ENCODE peak calls at places on chromosomes 5 and 9, in four cellular contexts. X, N, Q and C are unnamed samples.

GRCh38 chr5:132070460-132071337 is 2.9 kb upstream of the CSF2 start:
- DNase-seq in X (no peak), Q (no peak), N (no peak), C (no peak)

GRCh38 chr5:137316346-137316736 is 182.8 kb downstream of the SPOCK1 start:
- DNase-seq in X (no peak), N (no peak), Q (no peak), C (no peak)

GRCh38 chr5:20559845-20560244 is 571.8 kb upstream of the CDH18 start:
- DNase-seq in Q (no peak), X (no peak), N (no peak), C (no peak)

GRCh38 chr9:104961238-104961637 is 33.3 kb upstream of the ABCA1 start:
- DNase-seq in Q (peak), N (peak), X (peak), C (no peak)

GRCh38 chr5:18497089-18497488 is 862.8 kb downstream of the TAF11L14 start:
- DNase-seq in Q (no peak), N (no peak), X (no peak), C (no peak)

GRCh38 chr5:5192681-5193080 is 52.6 kb downstream of the ADAMTS16 start:
- DNase-seq in Q (no peak), X (no peak), N (no peak), C (no peak)

GRCh38 chr9:91953723-91954122 is 3.7 kb upstream of the ROR2 start:
- DNase-seq in X (no peak), Q (no peak), N (no peak), C (no peak)

GRCh38 chr5:132207783-132208182 is 19.9 kb downstream of the P4HA2 start:
- DNase-seq in Q (no peak), X (no peak), N (no peak), C (peak)

GRCh38 chr5:170630711-170631141 is 126.9 kb downstream of the KCNIP1 start:
- DNase-seq in N (no peak), X (no peak), Q (no peak), C (no peak)

GRCh38 chr5:41695920-41696582 is 174.2 kb downstream of the OXCT1 start:
- DNase-seq in N (no peak), X (no peak), Q (no peak), C (no peak)

GRCh38 chr9:36855443-36856315 is 178.4 kb downstream of the PAX5 start:
- DNase-seq in N (peak), Q (no peak), X (no peak), C (no peak)

GRCh38 chr5:963673-964531 is 44.7 kb upstream of the NKD2 start:
- DNase-seq in X (no peak), N (peak), Q (no peak), C (peak)

GRCh38 chr5:88722546-88722945 is 160.4 kb downstream of the MEF2C start:
- DNase-seq in N (no peak), X (no peak), Q (no peak), C (no peak)

GRCh38 chr5:175379867-175380266 is 64.1 kb downstream of the DRD1 start:
- DNase-seq in N (no peak), Q (no peak), X (no peak), C (no peak)

GRCh38 chr5:133147411-133147810 is 95.6 kb downstream of the HSPA4 start:
- DNase-seq in N (no peak), X (no peak), Q (no peak), C (no peak)

GRCh38 chr9:117552811-117553210 is 138.0 kb upstream of the ASTN2 start:
- DNase-seq in Q (no peak), X (no peak), N (no peak), C (no peak)

GRCh38 chr9:136686794-136687711 is at the start of gene AGPAT2:
- DNase-seq in X (peak), N (peak), Q (peak), C (no peak)

GRCh38 chr9:85008215-85008614 is 338.7 kb downstream of the NTRK2 start:
- DNase-seq in X (no peak), N (no peak), Q (no peak), C (no peak)

GRCh38 chr5:66713998-66714397 is 117.8 kb downstream of the MAST4 start:
- DNase-seq in N (no peak), Q (no peak), X (no peak), C (no peak)

GRCh38 chr5:81852277-81853004 is 101.5 kb upstream of the SSBP2 start:
- DNase-seq in Q (no peak), X (peak), N (no peak), C (peak)

GRCh38 chr5:96790851-96791513 is 16.8 kb downstream of the ERAP1 start:
- DNase-seq in Q (no peak), N (no peak), X (no peak), C (no peak)

GRCh38 chr5:111887706-111888105 is 130.7 kb upstream of the NREP start:
- DNase-seq in X (no peak), N (no peak), Q (no peak), C (no peak)

GRCh38 chr9:4887556-4887955 is 94.8 kb downstream of the RCL1 start:
- DNase-seq in Q (peak), N (no peak), X (no peak), C (no peak)

GRCh38 chr5:59999056-59999455 is 105.5 kb upstream of the PDE4D start:
- DNase-seq in N (no peak), X (no peak), Q (no peak), C (no peak)

GRCh38 chr5:2134543-2135299 is 252.0 kb upstream of the IRX4 start:
- DNase-seq in X (no peak), Q (no peak), N (no peak), C (no peak)

GRCh38 chr9:35729700-35730485 is 2.1 kb downstream of the TLN1 start:
- DNase-seq in N (peak), Q (peak), X (peak), C (no peak)

GRCh38 chr9:32378993-32379729 is 5.3 kb upstream of the ACO1 start:
- DNase-seq in Q (no peak), X (peak), N (no peak), C (no peak)

GRCh38 chr9:23590601-23591000 is 235.4 kb downstream of the ELAVL2 start:
- DNase-seq in N (no peak), Q (no peak), X (no peak), C (no peak)

GRCh38 chr5:54778783-54779182 is 206.6 kb downstream of the ESM1 start:
- DNase-seq in Q (no peak), N (no peak), X (no peak), C (no peak)

GRCh38 chr9:11064853-11065252 is 452.1 kb upstream of the PTPRD start:
- DNase-seq in Q (no peak), X (no peak), N (no peak), C (no peak)

GRCh38 chr9:89404074-89404473 is 85.8 kb downstream of the SECISBP2 start:
- DNase-seq in Q (no peak), X (no peak), N (no peak), C (no peak)

GRCh38 chr5:76942581-76942980 is 10.3 kb upstream of the CRHBP start:
- DNase-seq in N (no peak), X (no peak), Q (no peak), C (peak)

GRCh38 chr9:93951655-93952118 is 3.5 kb downstream of the BARX1 start:
- DNase-seq in N (no peak), X (no peak), Q (no peak), C (no peak)

GRCh38 chr5:171494452-171495121 is 75.1 kb downstream of the FGF18 start:
- DNase-seq in X (no peak), Q (peak), N (no peak), C (no peak)

GRCh38 chr9:129810788-129811187 is 7.8 kb downstream of the TOR1B start:
- DNase-seq in X (no peak), Q (no peak), N (no peak), C (no peak)

GRCh38 chr5:69230181-69230580 is 4.5 kb upstream of the CDK7 start:
- DNase-seq in Q (peak), N (no peak), X (no peak), C (no peak)

GRCh38 chr9:27701664-27702063 is 128.4 kb upstream of the C9orf72 start:
- DNase-seq in Q (peak), N (no peak), X (peak), C (no peak)

GRCh38 chr5:761854-762685 is 22.5 kb downstream of the ZDHHC11B start:
- DNase-seq in N (no peak), Q (peak), X (peak), C (peak)

GRCh38 chr9:80004687-80005086 is 432.9 kb downstream of the TLE4 start:
- DNase-seq in Q (no peak), X (no peak), N (no peak), C (no peak)